ENCODE peak calls at places on chromosomes 13 and 19, in nine cellular contexts. F is AG04450; K is stimulated activated CD4-positive, alpha-beta T cell treated with anti-CD3 and anti-CD28 coated beads, Interleukin-1b, Interleukin-23, amount 100 ng/mL, for 1 hour; M is Calu3; B is frontal cortex; P is A673; Z is NCI-H1436; H is non-pigmented ciliary epithelial cell; Y is SK-N-DZ. T is an unnamed sample.

GRCh38 chr19:42433503-42434260 is 6.5 kb upstream of the LIPE start:
- DNase-seq in H (no peak), P (peak; percentile 51), K (peak; percentile 36), B (no peak), M (peak; percentile 88), Y (peak; percentile 63), Z (no peak), F (no peak), T (peak; percentile 92)

GRCh38 chr19:42309686-42310085 is 3.4 kb upstream of the TMEM145 start:
- DNase-seq in Y (no peak), P (no peak), K (no peak), F (no peak), H (no peak), Z (no peak), M (no peak), B (no peak), T (no peak)

GRCh38 chr13:60591348-60591747 is 194.3 kb downstream of the TDRD3 start:
- DNase-seq in Z (no peak), F (no peak), P (peak; percentile 37), B (no peak), H (peak; percentile 67), M (no peak), K (no peak), Y (no peak), T (no peak)

GRCh38 chr19:17341845-17342244 is 4.5 kb downstream of the GTPBP3 start:
- DNase-seq in M (no peak), P (no peak), B (no peak), K (no peak), H (no peak), F (no peak), Z (no peak), Y (no peak), T (no peak)

GRCh38 chr19:8629184-8629583 is 1.2 kb upstream of the NFILZ start:
- DNase-seq in K (no peak), F (no peak), B (no peak), M (no peak), Y (no peak), H (no peak), P (no peak), Z (no peak), T (no peak)

GRCh38 chr13:41054212-41054877 is 7.0 kb upstream of the WBP4 start:
- DNase-seq in K (no peak), Y (peak; percentile 38), P (peak; percentile 77), Z (no peak), F (no peak), H (no peak), B (no peak), M (peak; percentile 32), T (no peak)

GRCh38 chr19:48330012-48330681 is 4.8 kb downstream of the EMP3 start:
- DNase-seq in H (no peak), F (no peak), K (no peak), P (no peak), B (peak; percentile 86), Y (peak; percentile 88), Z (peak; percentile 98), M (peak; percentile 91), T (peak; percentile 47)

GRCh38 chr19:2549701-2550191 is 73.8 kb downstream of the GADD45B start:
- DNase-seq in K (no peak), M (no peak), F (peak; percentile 58), H (peak; percentile 83), Y (no peak), B (peak; percentile 68), P (peak; percentile 71), Z (no peak), T (peak; percentile 91)

GRCh38 chr19:42426643-42427042 is 545 bp downstream of the LIPE start:
- DNase-seq in K (no peak), B (no peak), F (no peak), H (no peak), Y (no peak), M (no peak), P (no peak), Z (no peak), T (no peak)

GRCh38 chr13:23509781-23510543 is 60.2 kb upstream of the TNFRSF19 start:
- DNase-seq in Z (no peak), H (peak; percentile 85), Y (no peak), F (peak; percentile 60), P (no peak), M (no peak), B (no peak), K (no peak), T (no peak)

GRCh38 chr13:39597828-39598227 is 5.2 kb downstream of the LHFPL6 start:
- DNase-seq in B (no peak), M (no peak), P (peak; percentile 46), Y (no peak), H (no peak), Z (no peak), K (no peak), F (no peak), T (no peak)

GRCh38 chr19:3479177-3479818 is 1.0 kb downstream of the SMIM24 start:
- DNase-seq in B (no peak), M (no peak), P (peak; percentile 68), F (no peak), Y (peak; percentile 52), Z (peak; percentile 28), H (no peak), K (peak; percentile 11), T (peak; percentile 46)

GRCh38 chr19:7287716-7288115 is 6.5 kb downstream of the INSR start:
- DNase-seq in H (no peak), M (no peak), Z (no peak), K (no peak), F (no peak), B (no peak), P (no peak), Y (no peak), T (no peak)

GRCh38 chr19:37342753-37343152 is 28.1 kb upstream of the ZNF527 start:
- DNase-seq in B (no peak), F (no peak), Y (no peak), K (no peak), P (no peak), M (no peak), Z (no peak), H (no peak), T (no peak)

GRCh38 chr13:23852351-23852750 is 36.8 kb downstream of the MIPEP start:
- DNase-seq in Z (no peak), Y (no peak), M (no peak), P (no peak), B (no peak), H (no peak), F (no peak), K (no peak), T (no peak)

GRCh38 chr13:24341439-24341838 is 32.1 kb downstream of the C1QTNF9 start:
- DNase-seq in Y (no peak), H (no peak), F (no peak), K (no peak), B (no peak), M (no peak), Z (no peak), P (no peak), T (no peak)

GRCh38 chr13:39463611-39464010 is 139.4 kb downstream of the LHFPL6 start:
- DNase-seq in K (no peak), P (peak; percentile 25), H (no peak), F (no peak), M (no peak), Z (no peak), B (no peak), Y (no peak), T (no peak)

GRCh38 chr19:55149078-55150003 is at the start of gene TNNT1:
- DNase-seq in H (no peak), M (peak; percentile 20), F (no peak), Y (no peak), B (no peak), P (peak; percentile 56), Z (no peak), K (no peak), T (peak; percentile 56)

GRCh38 chr19:13082192-13083007 is 20.3 kb downstream of the LYL1 start:
- DNase-seq in Z (peak; percentile 60), P (peak; percentile 51), Y (peak; percentile 76), M (peak; percentile 74), B (no peak), H (peak; percentile 37), F (no peak), K (no peak), T (peak; percentile 52)

GRCh38 chr13:24500977-24501376 is 11.6 kb downstream of the PARP4 start:
- DNase-seq in Y (no peak), K (no peak), M (no peak), H (no peak), B (no peak), Z (no peak), F (no peak), P (no peak), T (no peak)

GRCh38 chr13:34464011-34464410 is 478.1 kb upstream of the NBEA start:
- DNase-seq in B (no peak), K (no peak), P (no peak), M (no peak), Z (no peak), H (no peak), F (no peak), Y (no peak), T (no peak)

GRCh38 chr13:111117289-111117688 is 2.2 kb downstream of the ARHGEF7 start:
- DNase-seq in F (no peak), K (no peak), P (no peak), Z (no peak), Y (no peak), B (no peak), M (no peak), H (no peak), T (no peak)

GRCh38 chr19:30117636-30118145 is 175.7 kb downstream of the URI1 start:
- DNase-seq in P (no peak), M (no peak), K (no peak), B (no peak), Z (no peak), H (no peak), Y (no peak), F (no peak), T (no peak)

GRCh38 chr19:23377276-23377675 is 18.0 kb downstream of the ZNF91 start:
- DNase-seq in K (no peak), P (no peak), Y (no peak), Z (no peak), F (no peak), B (no peak), M (no peak), H (no peak), T (no peak)

GRCh38 chr19:48400018-48400742 is 6.7 kb downstream of the GRIN2D start:
- DNase-seq in H (no peak), K (no peak), Z (peak; percentile 76), Y (peak; percentile 62), M (peak; percentile 44), P (peak; percentile 60), B (no peak), F (no peak), T (peak; percentile 87)

GRCh38 chr19:13841339-13842293 is 35.3 kb upstream of the NANOS3 start:
- DNase-seq in K (no peak), M (no peak), H (no peak), Y (no peak), P (no peak), B (no peak), Z (no peak), F (no peak), T (peak; percentile 85)

GRCh38 chr19:18470787-18471186 is 32.9 kb upstream of the ISYNA1 start:
- DNase-seq in H (no peak), F (no peak), K (no peak), B (no peak), M (no peak), Y (no peak), Z (no peak), P (no peak), T (no peak)

GRCh38 chr13:101490400-101491015 is 38.0 kb downstream of the ITGBL1 start:
- DNase-seq in K (no peak), P (peak; percentile 82), H (no peak), M (no peak), Y (no peak), B (no peak), Z (no peak), F (no peak), T (no peak)

GRCh38 chr19:55178781-55179569 is 1.1 kb downstream of the SYT5 start:
- DNase-seq in Y (peak; percentile 73), Z (peak; percentile 95), H (peak; percentile 44), P (peak; percentile 92), F (no peak), K (peak; percentile 74), B (peak; percentile 91), M (peak; percentile 90), T (peak; percentile 89)

GRCh38 chr13:95226051-95226450 is 75.2 kb downstream of the ABCC4 start:
- DNase-seq in Y (no peak), M (no peak), B (no peak), F (no peak), P (no peak), H (no peak), K (no peak), Z (no peak), T (no peak)

GRCh38 chr19:13633109-13633508 is 126.8 kb upstream of the CACNA1A start:
- DNase-seq in Z (peak; percentile 74), Y (no peak), P (peak; percentile 74), B (no peak), F (peak; percentile 57), H (no peak), K (no peak), M (peak; percentile 41), T (no peak)